ENCODE peak calls at places on chromosomes 12 and 14, in ten cellular contexts. G is HFF-Myc, T is SK-N-MC, R is tibial artery, J is GM03348, K is occipital lobe, P is activated T-helper 1 cell treated with Interleukin-2 at 50 U/mL for 16 hours, F is aorta, I is PC-3, Y is neural crest cell. W is an unnamed sample.

GRCh38 chr12:24109381-24110039 is 160.0 kb upstream of the SOX5 start:
- DNase-seq in G (no peak), T (no peak), R (no peak), J (peak), K (no peak), P (no peak), F (no peak), I (peak), Y (no peak), W (no peak)

GRCh38 chr12:26939192-26939832 is 1.0 kb downstream of the FGFR1OP2 start:
- DNase-seq in G (no peak), T (no peak), R (no peak), J (no peak), K (no peak), P (no peak), F (no peak), I (peak), Y (no peak), W (no peak)

GRCh38 chr14:53389207-53389606 is 236.1 kb upstream of the DDHD1 start:
- DNase-seq in G (no peak), T (no peak), R (no peak), J (peak), K (no peak), P (no peak), F (no peak), I (peak), Y (no peak), W (no peak)

GRCh38 chr14:100375273-100375962 is 52.3 kb downstream of the SLC25A47 start:
- DNase-seq in G (no peak), T (no peak), R (peak), J (peak), K (peak), P (no peak), F (peak), I (peak), Y (no peak), W (peak)

GRCh38 chr14:64110832-64111231 is 183.3 kb downstream of the ESR2 start:
- DNase-seq in G (no peak), T (no peak), R (no peak), J (no peak), K (no peak), P (no peak), F (no peak), I (peak), Y (no peak), W (no peak)

GRCh38 chr12:120394483-120395367 is 25.8 kb upstream of the MSI1 start:
- DNase-seq in G (no peak), T (no peak), R (no peak), J (no peak), K (no peak), P (no peak), F (no peak), I (peak), Y (no peak), W (no peak)

GRCh38 chr12:3310271-3311026 is 180.6 kb upstream of the PRMT8 start:
- DNase-seq in G (no peak), T (no peak), R (no peak), J (no peak), K (no peak), P (no peak), F (no peak), I (peak), Y (no peak), W (no peak)

GRCh38 chr14:68623307-68623706 is 169.6 kb downstream of the ZFP36L1 start:
- DNase-seq in G (no peak), T (no peak), R (no peak), J (no peak), K (no peak), P (no peak), F (no peak), I (no peak), Y (no peak), W (no peak)

GRCh38 chr12:47534695-47535094 is 171.1 kb downstream of the RPAP3 start:
- DNase-seq in G (no peak), T (no peak), R (no peak), J (peak), K (no peak), P (no peak), F (no peak), I (peak), Y (no peak), W (no peak)

GRCh38 chr12:85425349-85425612 is 145.3 kb downstream of the ALX1 start:
- DNase-seq in G (no peak), T (no peak), R (no peak), J (no peak), K (no peak), P (no peak), F (no peak), I (no peak), Y (no peak), W (no peak)

GRCh38 chr14:64745511-64746041 is 41.4 kb downstream of the PLEKHG3 start:
- DNase-seq in G (no peak), T (no peak), R (peak), J (no peak), K (no peak), P (no peak), F (peak), I (no peak), Y (no peak), W (no peak)

GRCh38 chr12:50232771-50233209 is 50.5 kb downstream of the LIMA1 start:
- DNase-seq in G (no peak), T (no peak), R (no peak), J (no peak), K (no peak), P (no peak), F (no peak), I (no peak), Y (no peak), W (no peak)

GRCh38 chr12:131833896-131834641 is 5.9 kb downstream of the MMP17 start:
- DNase-seq in G (no peak), T (no peak), R (no peak), J (no peak), K (peak), P (no peak), F (no peak), I (peak), Y (no peak), W (no peak)

GRCh38 chr12:84435682-84436081 is 476.9 kb downstream of the SLC6A15 start:
- DNase-seq in G (no peak), T (no peak), R (no peak), J (no peak), K (no peak), P (no peak), F (no peak), I (no peak), Y (no peak), W (no peak)

GRCh38 chr14:70622111-70622712 is 19.5 kb upstream of the TTC9 start:
- DNase-seq in G (no peak), T (no peak), R (no peak), J (peak), K (no peak), P (no peak), F (no peak), I (peak), Y (peak), W (no peak)

GRCh38 chr12:92244036-92244435 is 98.4 kb upstream of the BTG1 start:
- DNase-seq in G (no peak), T (no peak), R (peak), J (peak), K (no peak), P (no peak), F (no peak), I (no peak), Y (no peak), W (no peak)

GRCh38 chr14:96614528-96614927 is 112.3 kb downstream of the PAPOLA start:
- DNase-seq in G (no peak), T (no peak), R (no peak), J (no peak), K (no peak), P (no peak), F (no peak), I (no peak), Y (no peak), W (no peak)

GRCh38 chr12:48988030-48988649 is 10.0 kb downstream of the WNT1 start:
- DNase-seq in G (no peak), T (no peak), R (no peak), J (peak), K (peak), P (peak), F (peak), I (peak), Y (peak), W (no peak)

GRCh38 chr12:116066381-116067230 is 210.9 kb downstream of the MED13L start:
- DNase-seq in G (peak), T (no peak), R (peak), J (peak), K (no peak), P (peak), F (peak), I (peak), Y (peak), W (no peak)

GRCh38 chr14:61934385-61934784 is 172.2 kb downstream of the SNAPC1 start:
- DNase-seq in G (peak), T (no peak), R (no peak), J (peak), K (no peak), P (no peak), F (no peak), I (peak), Y (no peak), W (peak)

GRCh38 chr12:43315961-43316360 is 236.0 kb downstream of the ADAMTS20 start:
- DNase-seq in G (no peak), T (peak), R (no peak), J (no peak), K (no peak), P (no peak), F (no peak), I (no peak), Y (no peak), W (no peak)

GRCh38 chr12:25155031-25155576 is 39.9 kb downstream of the DNAI7 start:
- DNase-seq in G (peak), T (no peak), R (no peak), J (peak), K (no peak), P (no peak), F (no peak), I (peak), Y (no peak), W (peak)

W was measured in AG04450.